ENCODE peak calls at places on chromosomes 6 and 20, in seven cellular contexts. J, U, G, Y, T, P and R are unnamed samples.

GRCh38 chr6:31579546-31580445 is 2.4 kb downstream of the LTB start:
- DNase-seq in J (no peak), U (no peak), G (no peak), Y (no peak), T (no peak), P (no peak), R (no peak)

GRCh38 chr6:152983637-152984386 is 971 bp upstream of the FBXO5 start:
- DNase-seq in J (peak), U (peak), G (peak), Y (peak), T (peak), P (peak), R (peak)

GRCh38 chr20:63973160-63973479 is 3.4 kb upstream of the ZNF512B start:
- DNase-seq in J (no peak), U (no peak), G (no peak), Y (no peak), T (no peak), P (no peak), R (no peak)

GRCh38 chr6:35496036-35496850 is 636 bp downstream of the TEAD3 start:
- DNase-seq in J (no peak), U (no peak), G (no peak), Y (peak), T (peak), P (peak), R (peak)

GRCh38 chr6:75893058-75893775 is 144.2 kb downstream of the MYO6 start:
- DNase-seq in J (no peak), U (no peak), G (peak), Y (no peak), T (peak), P (peak), R (no peak)

GRCh38 chr6:46821348-46821992 is 28.3 kb downstream of the MEP1A start:
- DNase-seq in J (no peak), U (no peak), G (no peak), Y (no peak), T (no peak), P (no peak), R (no peak)

GRCh38 chr20:52552181-52552872 is 360.7 kb upstream of the ZFP64 start:
- DNase-seq in J (no peak), U (no peak), G (no peak), Y (no peak), T (no peak), P (no peak), R (no peak)

GRCh38 chr6:169452117-169452868 is 198.6 kb upstream of the THBS2 start:
- DNase-seq in J (no peak), U (peak), G (peak), Y (peak), T (no peak), P (peak), R (peak)

GRCh38 chr6:167240034-167240541 is 51.0 kb upstream of the UNC93A start:
- DNase-seq in J (no peak), U (no peak), G (no peak), Y (no peak), T (no peak), P (no peak), R (no peak)

GRCh38 chr20:51695574-51696303 is 72.5 kb downstream of the ATP9A start:
- DNase-seq in J (no peak), U (no peak), G (peak), Y (no peak), T (no peak), P (peak), R (no peak)

GRCh38 chr20:23148721-23149570 is 62.8 kb upstream of the CD93 start:
- DNase-seq in J (no peak), U (no peak), G (no peak), Y (no peak), T (no peak), P (no peak), R (peak)

GRCh38 chr6:21005816-21006553 is 471.7 kb downstream of the CDKAL1 start:
- DNase-seq in J (no peak), U (no peak), G (peak), Y (no peak), T (no peak), P (peak), R (no peak)

GRCh38 chr20:25013478-25014380 is 21.2 kb upstream of the APMAP start:
- DNase-seq in J (peak), U (peak), G (no peak), Y (peak), T (no peak), P (no peak), R (peak)

DNA sequence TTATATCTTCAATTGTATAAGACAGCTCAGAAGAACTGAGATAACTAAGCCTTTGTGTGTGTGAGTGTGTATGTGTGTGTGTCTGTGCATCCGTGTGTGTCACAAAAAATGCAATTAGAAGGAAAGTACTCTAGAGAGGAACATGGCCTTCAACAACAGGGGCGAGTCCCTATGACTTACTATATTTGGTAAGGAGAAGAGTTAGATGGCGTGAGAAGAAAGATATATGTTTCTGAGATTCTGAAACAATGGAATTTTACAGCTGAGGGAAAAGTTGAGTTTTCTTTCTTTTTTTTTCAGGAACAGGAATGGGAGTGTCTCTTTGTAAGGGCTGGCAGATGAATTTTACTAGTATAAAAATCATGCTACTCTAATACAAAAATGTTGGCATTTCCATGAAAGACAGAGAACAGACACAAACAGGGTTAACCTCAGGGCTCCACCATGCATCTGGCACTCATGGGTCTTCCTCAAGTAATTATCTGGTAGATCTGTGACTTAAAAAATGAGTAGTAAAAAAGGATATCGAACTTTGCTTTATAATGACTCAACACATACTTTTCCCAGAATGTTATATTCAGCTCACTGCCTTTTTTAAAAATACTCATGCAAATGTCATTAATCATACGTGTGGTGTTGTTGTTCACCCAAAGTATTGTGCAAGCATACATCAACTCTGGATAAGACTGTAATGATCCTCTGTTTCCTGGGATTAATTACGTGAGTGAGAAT is 12.9 kb upstream of the SASH1 start:
- DNase-seq in J (no peak), U (no peak), G (peak), Y (no peak), T (no peak), P (peak), R (no peak)
- H3K4me3 ChIP-seq in J (no peak), U (no peak), G (no peak), Y (no peak), T (no peak), P (no peak), R (no peak)

DNA sequence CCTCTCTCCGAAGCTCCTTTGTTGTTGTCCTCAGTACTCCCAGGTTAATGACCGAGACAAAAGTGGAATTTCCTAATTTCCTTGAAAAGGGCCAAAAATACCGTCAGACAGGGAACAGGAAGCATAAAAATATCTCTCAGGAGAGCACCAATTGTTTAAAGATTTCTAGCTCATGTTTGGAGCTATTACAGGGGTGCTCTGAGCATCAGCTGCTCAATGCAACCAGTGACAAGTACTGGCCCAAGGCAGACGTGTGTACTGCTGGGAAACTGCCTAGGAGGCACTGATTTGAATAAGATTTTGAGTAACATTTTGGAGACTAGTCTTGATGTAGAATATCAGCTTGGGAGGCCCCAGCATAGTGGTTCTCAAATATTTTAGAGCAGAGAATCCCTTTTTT is 17.3 kb downstream of the LAMA4 start:
- DNase-seq in J (no peak), U (no peak), G (no peak), Y (no peak), T (no peak), P (no peak), R (no peak)
- H3K27ac ChIP-seq in J (no peak), U (peak), G (no peak), Y (peak), T (no peak), P (no peak), R (peak)

DNA sequence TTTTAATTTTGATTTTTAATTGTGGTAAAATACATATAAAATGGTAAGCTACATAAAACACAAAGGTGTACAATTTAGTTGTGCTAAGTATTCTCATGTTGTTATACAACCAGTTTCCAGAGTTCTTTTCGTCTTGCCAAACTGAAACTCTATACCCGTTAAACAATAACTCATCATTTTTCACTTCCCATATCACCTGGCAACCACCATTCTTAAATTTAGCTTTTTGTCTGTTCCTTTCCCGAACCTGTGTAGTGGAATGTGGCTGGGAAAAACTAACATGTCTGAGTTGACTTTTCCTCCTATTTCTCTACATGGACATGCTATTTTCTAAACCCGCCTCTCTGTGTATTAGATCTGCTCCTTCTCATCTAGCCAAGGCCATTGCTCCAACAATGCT is 27.6 kb downstream of the RPRD1B start:
- DNase-seq in J (no peak), U (no peak), G (no peak), Y (no peak), T (no peak), P (no peak), R (no peak)
- H3K4me3 ChIP-seq in J (no peak), U (no peak), G (no peak), Y (no peak), T (no peak), P (no peak), R (no peak)

GRCh38 chr6:160027931-160028330 is 59.0 kb downstream of the IGF2R start:
- DNase-seq in J (no peak), U (no peak), G (no peak), Y (no peak), T (no peak), P (no peak), R (no peak)
- H3K27ac ChIP-seq in J (no peak), U (no peak), G (no peak), Y (no peak), T (no peak), P (no peak), R (no peak)

GRCh38 chr6:7142228-7142801 is 34.6 kb downstream of the RREB1 start:
- DNase-seq in J (peak), U (no peak), G (no peak), Y (no peak), T (no peak), P (no peak), R (no peak)
- H3K4me3 ChIP-seq in J (no peak), U (no peak), G (no peak), Y (no peak), T (no peak), P (no peak), R (no peak)

GRCh38 chr20:62551408-62552323 is 75.9 kb upstream of the GATA5 start:
- DNase-seq in J (no peak), U (no peak), G (no peak), Y (no peak), T (peak), P (no peak), R (no peak)
- H3K27ac ChIP-seq in J (no peak), U (no peak), G (no peak), Y (no peak), T (no peak), P (no peak), R (peak)